ENCODE peak calls at places on chromosome 2, in five cellular contexts. M is adipocyte; G is kidney; Z is naive thymus-derived CD4-positive, alpha-beta T cell; Q is neuronal stem cell. A is an unnamed sample. For H3K9me3, the result is how much of the 10 kb centered on the place peaks cover.

GRCh38 chr2:196479350-196479749 is 160.2 kb upstream of the CCDC150 start:
- DNase-seq in M (peak), G (no peak), Z (no peak), Q (no peak), A (no peak)

GRCh38 chr2:71850306-71850801 is 297.3 kb downstream of the CYP26B1 start:
- DNase-seq in M (no peak), G (no peak), Z (no peak), Q (no peak), A (no peak)

GRCh38 chr2:19848029-19848750 is 53.6 kb downstream of the TTC32 start:
- DNase-seq in M (no peak), G (no peak), Z (no peak), Q (no peak), A (no peak)

GRCh38 chr2:198220727-198221337 is 416.4 kb downstream of the PLCL1 start:
- DNase-seq in M (no peak), G (no peak), Z (no peak), Q (no peak), A (no peak)

GRCh38 chr2:939936-940620 is 10.6 kb upstream of the SNTG2 start:
- DNase-seq in M (peak), G (no peak), Z (no peak), Q (no peak), A (no peak)

GRCh38 chr2:138274421-138275291 is 226.9 kb upstream of the SPOPL start:
- DNase-seq in M (peak), G (no peak), Z (no peak), Q (no peak), A (no peak)

GRCh38 chr2:834233-834632 is 116.4 kb upstream of the SNTG2 start:
- DNase-seq in M (no peak), G (no peak), Z (no peak), Q (no peak), A (no peak)

GRCh38 chr2:181430406-181431199 is 26.6 kb upstream of the ITGA4 start:
- DNase-seq in M (no peak), G (no peak), Z (peak), Q (no peak), A (no peak)

GRCh38 chr2:19914266-19914975 is 12.6 kb upstream of the TTC32 start:
- DNase-seq in M (no peak), G (no peak), Z (no peak), Q (no peak), A (no peak)

GRCh38 chr2:52881606-52882005 is 886.0 kb upstream of the CHAC2 start:
- DNase-seq in M (peak), G (no peak), Z (no peak), Q (no peak), A (no peak)

GRCh38 chr2:189248116-189248515 is 68.6 kb upstream of the COL5A2 start:
- DNase-seq in M (peak), G (no peak), Z (no peak), Q (no peak), A (no peak)

GRCh38 chr2:235506291-235506996 is 12.6 kb downstream of the AGAP1 start:
- DNase-seq in M (no peak), G (no peak), Z (no peak), Q (no peak), A (no peak)

GRCh38 chr2:113700186-113700841 is 56.1 kb downstream of the SLC35F5 start:
- DNase-seq in M (no peak), G (peak), Z (peak), Q (no peak), A (no peak)

GRCh38 chr2:33432871-33433270 is 43.6 kb upstream of the RASGRP3 start:
- DNase-seq in M (no peak), G (no peak), Z (no peak), Q (no peak), A (no peak)

GRCh38 chr2:46232860-46233259 is 64.3 kb upstream of the EPAS1 start:
- DNase-seq in M (no peak), G (no peak), Z (no peak), Q (no peak), A (no peak)

GRCh38 chr2:46230115-46230571 is 67.1 kb upstream of the EPAS1 start:
- DNase-seq in M (no peak), G (no peak), Z (no peak), Q (no peak), A (no peak)

GRCh38 chr2:46229134-46230063 is 67.8 kb upstream of the EPAS1 start:
- DNase-seq in M (no peak), G (no peak), Z (no peak), Q (peak), A (no peak)

GRCh38 chr2:46230677-46231425 is 66.4 kb upstream of the EPAS1 start:
- DNase-seq in M (no peak), G (no peak), Z (no peak), Q (no peak), A (no peak)

DNA sequence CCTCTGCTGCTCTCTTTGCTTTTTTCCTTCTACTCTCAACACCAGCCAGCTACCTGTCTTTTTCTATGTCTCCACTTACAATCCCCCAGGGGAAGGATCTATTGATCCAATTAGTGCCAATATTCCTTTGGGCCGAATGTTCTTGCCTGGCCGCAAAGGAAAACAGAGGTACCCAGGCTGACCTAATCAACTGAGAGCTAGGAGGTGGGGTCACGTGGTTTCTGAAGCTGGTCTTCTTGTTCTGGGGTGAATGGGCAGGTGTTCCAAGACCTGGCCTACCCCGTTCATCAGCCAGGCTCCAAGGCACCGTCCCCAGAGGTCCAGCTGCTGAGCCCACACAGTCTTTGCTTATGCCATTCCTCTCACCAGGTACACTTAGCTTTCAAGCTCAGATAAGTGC is 65.5 kb upstream of the EPAS1 start:
- DNase-seq in M (no peak), G (no peak), Z (no peak), Q (no peak), A (no peak)
- H3K9me3 ChIP-seq in M (under half), G (under half), Z (under half), Q (under half), A (under half)

DNA sequence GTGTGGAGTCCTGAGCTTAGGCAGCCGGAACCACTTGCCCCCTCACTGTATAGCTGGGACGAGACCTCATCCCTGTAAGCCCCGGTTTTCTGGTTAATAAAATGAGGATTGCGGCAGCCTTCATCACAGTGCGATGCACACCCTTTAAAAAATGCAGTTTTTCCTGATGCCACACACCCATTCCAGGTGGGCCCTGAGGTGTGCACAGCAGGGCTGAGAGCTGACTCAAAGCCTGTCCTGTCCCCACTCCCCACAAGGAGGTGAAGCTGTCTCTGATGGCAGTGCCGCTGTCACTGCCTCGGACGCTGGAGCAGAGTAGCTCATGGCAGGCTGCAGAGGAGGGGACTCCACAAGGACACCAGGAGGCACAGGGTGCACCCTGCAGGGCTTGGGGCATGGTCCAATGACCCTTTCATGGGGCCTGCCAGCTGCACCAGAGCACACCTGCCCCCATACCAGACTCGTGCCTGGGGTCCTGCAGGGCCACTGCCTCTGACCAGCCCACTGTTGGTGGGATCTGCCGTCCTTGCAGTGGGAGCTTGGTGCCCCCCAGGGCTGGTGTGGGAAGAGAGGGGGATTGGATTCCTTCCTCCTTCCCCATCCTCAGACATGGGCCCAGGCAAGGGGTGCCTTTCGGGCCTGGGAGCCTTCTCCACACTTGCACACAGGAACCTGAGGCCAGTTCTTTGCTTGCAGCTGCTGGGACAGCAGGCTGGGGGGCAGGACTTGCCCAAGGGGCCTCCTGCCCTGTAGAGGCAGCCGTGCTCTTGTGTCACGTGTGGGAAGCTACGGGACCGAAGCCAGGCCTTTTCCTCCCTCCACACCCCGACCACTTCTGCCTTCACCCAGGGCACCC is 22.8 kb downstream of the GPC1 start:
- DNase-seq in M (no peak), G (peak), Z (no peak), Q (no peak), A (no peak)
- H3K9me3 ChIP-seq in M (under half), G (under half), Z (under half), Q (under half), A (under half)

GRCh38 chr2:107621186-107621835 is 205.4 kb upstream of the RGPD4 start:
- DNase-seq in M (no peak), G (no peak), Z (no peak), Q (no peak), A (no peak)
- H3K9me3 ChIP-seq in M (under half), G (under half), Z (under half), Q (under half), A (under half)

DNA sequence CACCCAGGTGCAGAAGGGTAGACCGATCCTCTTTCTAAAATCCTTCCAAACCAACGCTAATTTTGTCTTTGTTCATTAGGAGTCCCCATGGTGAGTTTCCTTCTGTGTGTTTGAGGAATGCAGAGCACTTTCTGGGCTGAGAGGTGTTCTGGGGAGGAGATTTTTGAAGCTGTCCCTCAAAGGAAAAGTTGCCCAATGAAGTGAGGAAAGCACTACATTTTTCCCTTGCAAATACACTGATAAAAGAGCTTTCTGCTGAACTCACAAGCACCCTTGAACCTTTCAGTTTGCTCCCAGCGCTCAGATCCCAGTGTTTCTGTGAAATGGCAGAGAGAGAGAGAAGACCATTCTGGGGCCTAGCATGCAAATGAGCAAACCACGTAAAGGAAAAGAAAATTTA is 299.6 kb upstream of the FANCL start:
- DNase-seq in M (no peak), G (no peak), Z (no peak), Q (peak), A (no peak)
- H3K9me3 ChIP-seq in M (under half), G (under half), Z (under half), Q (under half), A (under half)

GRCh38 chr2:2183717-2184116 is 147.4 kb downstream of the MYT1L start:
- DNase-seq in M (no peak), G (no peak), Z (no peak), Q (no peak), A (no peak)
- H3K9me3 ChIP-seq in M (under half), G (under half), Z (under half), Q (under half), A (under half)

GRCh38 chr2:65488527-65488926 is 56.1 kb upstream of the SPRED2 start:
- DNase-seq in M (no peak), G (no peak), Z (no peak), Q (no peak), A (no peak)
- H3K9me3 ChIP-seq in M (under half), G (under half), Z (under half), Q (under half), A (under half)

GRCh38 chr2:89834306-89834705 is 1142.8 kb downstream of the RPIA start:
- DNase-seq in M (no peak), G (no peak), Z (no peak), Q (no peak), A (no peak)
- H3K9me3 ChIP-seq in M (under half), G (under half), Z (under half), Q (under half), A (half or more)

DNA sequence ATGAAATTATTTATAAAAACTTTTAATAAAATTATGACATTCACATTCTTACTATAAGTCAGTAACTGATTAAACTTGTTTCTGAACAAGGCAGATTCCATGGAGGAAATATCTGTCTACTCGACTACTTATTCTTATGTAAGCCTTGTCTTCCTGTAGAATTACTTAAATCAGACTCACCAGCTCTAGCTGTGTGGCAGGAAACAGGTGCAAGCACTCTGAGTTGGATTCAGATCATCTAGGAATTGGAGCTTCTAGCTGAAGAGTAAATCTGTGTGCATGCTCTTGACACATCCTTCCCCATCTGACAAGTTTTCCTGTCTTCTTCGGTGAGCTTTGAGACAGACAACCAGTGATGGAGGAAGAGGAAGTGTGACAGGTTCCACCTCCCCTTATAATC is 284.7 kb downstream of the TRIB2 start:
- DNase-seq in M (no peak), G (no peak), Z (no peak), Q (no peak), A (no peak)
- H3K9me3 ChIP-seq in M (under half), G (under half), Z (under half), Q (under half), A (under half)

GRCh38 chr2:94767336-94767735 is 103.9 kb upstream of the TEKT4 start:
- DNase-seq in M (no peak), G (no peak), Z (no peak), Q (no peak), A (no peak)
- H3K9me3 ChIP-seq in M (under half), G (under half), Z (under half), Q (under half), A (under half)

A was measured in T-helper 17 cell.